ENCODE peak calls at places on chromosome 17, in ten cellular contexts. One of them, this sample, is unnamed.

GRCh38 chr17:45889579-45889978 is 4.8 kb upstream of the MAPT start:
- DNase-seq in stromal cell of bone marrow: no peak
- DNase-seq in heart right ventricle: no peak
- DNase-seq in NCI-H460: no peak
- DNase-seq in GM12892: no peak
- DNase-seq in psoas muscle: no peak
- DNase-seq in H9: peak; percentile 73
- DNase-seq in stimulated activated naive CD4-positive, alpha-beta T cell: no peak
- DNase-seq in HTR-8/SVneo: no peak
- DNase-seq in NCI-H774: no peak
- DNase-seq in this sample: no peak

GRCh38 chr17:31327534-31328526 is 6.4 kb upstream of the EVI2A start:
- DNase-seq in H9: no peak
- DNase-seq in NCI-H774: no peak
- DNase-seq in psoas muscle: no peak
- DNase-seq in HTR-8/SVneo: peak; percentile 72
- DNase-seq in NCI-H460: no peak
- DNase-seq in heart right ventricle: no peak
- DNase-seq in stromal cell of bone marrow: peak; percentile 75
- DNase-seq in GM12892: no peak
- DNase-seq in stimulated activated naive CD4-positive, alpha-beta T cell: no peak
- DNase-seq in this sample: no peak

GRCh38 chr17:6675426-6675825 is 23.9 kb downstream of the C17orf100 start:
- DNase-seq in HTR-8/SVneo: no peak
- DNase-seq in psoas muscle: no peak
- DNase-seq in NCI-H460: no peak
- DNase-seq in stimulated activated naive CD4-positive, alpha-beta T cell: no peak
- DNase-seq in heart right ventricle: no peak
- DNase-seq in GM12892: no peak
- DNase-seq in stromal cell of bone marrow: no peak
- DNase-seq in NCI-H774: no peak
- DNase-seq in H9: no peak
- DNase-seq in this sample: no peak

GRCh38 chr17:65208753-65209152 is 71.6 kb downstream of the RGS9 start:
- DNase-seq in NCI-H460: no peak
- DNase-seq in HTR-8/SVneo: no peak
- DNase-seq in NCI-H774: no peak
- DNase-seq in heart right ventricle: no peak
- DNase-seq in stromal cell of bone marrow: no peak
- DNase-seq in GM12892: no peak
- DNase-seq in H9: no peak
- DNase-seq in psoas muscle: no peak
- DNase-seq in stimulated activated naive CD4-positive, alpha-beta T cell: no peak
- DNase-seq in this sample: peak; percentile 45

GRCh38 chr17:60601443-60602384 is 1.7 kb downstream of the PPM1D start:
- DNase-seq in stimulated activated naive CD4-positive, alpha-beta T cell: peak; percentile 13
- DNase-seq in stromal cell of bone marrow: peak; percentile 70
- DNase-seq in GM12892: no peak
- DNase-seq in NCI-H460: peak; percentile 68
- DNase-seq in HTR-8/SVneo: peak; percentile 88
- DNase-seq in NCI-H774: peak; percentile 72
- DNase-seq in psoas muscle: no peak
- DNase-seq in H9: peak; percentile 62
- DNase-seq in heart right ventricle: no peak
- DNase-seq in this sample: peak; percentile 84

GRCh38 chr17:22669721-22670120 is 977.4 kb downstream of the KCNJ18 start:
- DNase-seq in stimulated activated naive CD4-positive, alpha-beta T cell: no peak
- DNase-seq in H9: no peak
- DNase-seq in GM12892: no peak
- DNase-seq in NCI-H460: no peak
- DNase-seq in NCI-H774: no peak
- DNase-seq in HTR-8/SVneo: no peak
- DNase-seq in stromal cell of bone marrow: no peak
- DNase-seq in psoas muscle: no peak
- DNase-seq in heart right ventricle: no peak
- DNase-seq in this sample: no peak

GRCh38 chr17:60325730-60326524 is 66.0 kb downstream of the USP32 start:
- DNase-seq in heart right ventricle: no peak
- DNase-seq in stromal cell of bone marrow: no peak
- DNase-seq in NCI-H774: no peak
- DNase-seq in psoas muscle: no peak
- DNase-seq in NCI-H460: no peak
- DNase-seq in H9: no peak
- DNase-seq in stimulated activated naive CD4-positive, alpha-beta T cell: no peak
- DNase-seq in GM12892: no peak
- DNase-seq in HTR-8/SVneo: no peak
- DNase-seq in this sample: no peak

GRCh38 chr17:60328679-60329078 is 63.3 kb downstream of the USP32 start:
- DNase-seq in stromal cell of bone marrow: no peak
- DNase-seq in psoas muscle: no peak
- DNase-seq in GM12892: no peak
- DNase-seq in stimulated activated naive CD4-positive, alpha-beta T cell: no peak
- DNase-seq in NCI-H774: no peak
- DNase-seq in H9: peak; percentile 62
- DNase-seq in NCI-H460: no peak
- DNase-seq in heart right ventricle: no peak
- DNase-seq in HTR-8/SVneo: no peak
- DNase-seq in this sample: no peak

GRCh38 chr17:56146005-56146404 is 7.3 kb upstream of the ANKFN1 start:
- DNase-seq in heart right ventricle: no peak
- DNase-seq in NCI-H774: no peak
- DNase-seq in stimulated activated naive CD4-positive, alpha-beta T cell: no peak
- DNase-seq in HTR-8/SVneo: no peak
- DNase-seq in NCI-H460: no peak
- DNase-seq in H9: no peak
- DNase-seq in stromal cell of bone marrow: no peak
- DNase-seq in psoas muscle: no peak
- DNase-seq in GM12892: no peak
- DNase-seq in this sample: no peak

GRCh38 chr17:60902399-60902798 is 224.7 kb downstream of the BCAS3 start:
- DNase-seq in GM12892: no peak
- DNase-seq in stromal cell of bone marrow: no peak
- DNase-seq in stimulated activated naive CD4-positive, alpha-beta T cell: no peak
- DNase-seq in NCI-H460: no peak
- DNase-seq in H9: no peak
- DNase-seq in NCI-H774: no peak
- DNase-seq in heart right ventricle: no peak
- DNase-seq in psoas muscle: no peak
- DNase-seq in HTR-8/SVneo: no peak
- DNase-seq in this sample: no peak

GRCh38 chr17:82913304-82914043 is 73.7 kb upstream of the ZNF750 start:
- DNase-seq in NCI-H774: no peak
- DNase-seq in H9: no peak
- DNase-seq in HTR-8/SVneo: no peak
- DNase-seq in GM12892: no peak
- DNase-seq in stromal cell of bone marrow: no peak
- DNase-seq in psoas muscle: peak; percentile 39
- DNase-seq in stimulated activated naive CD4-positive, alpha-beta T cell: no peak
- DNase-seq in heart right ventricle: no peak
- DNase-seq in NCI-H460: no peak
- DNase-seq in this sample: no peak

GRCh38 chr17:69417545-69418483 is 3.3 kb downstream of the MAP2K6 start:
- DNase-seq in stimulated activated naive CD4-positive, alpha-beta T cell: no peak
- DNase-seq in NCI-H774: no peak
- DNase-seq in stromal cell of bone marrow: no peak
- DNase-seq in heart right ventricle: no peak
- DNase-seq in HTR-8/SVneo: no peak
- DNase-seq in GM12892: no peak
- DNase-seq in psoas muscle: no peak
- DNase-seq in NCI-H460: no peak
- DNase-seq in H9: no peak
- DNase-seq in this sample: no peak

GRCh38 chr17:45646288-45646988 is 137.7 kb upstream of the CRHR1 start:
- DNase-seq in stromal cell of bone marrow: no peak
- DNase-seq in stimulated activated naive CD4-positive, alpha-beta T cell: no peak
- DNase-seq in HTR-8/SVneo: no peak
- DNase-seq in NCI-H774: no peak
- DNase-seq in heart right ventricle: no peak
- DNase-seq in H9: peak; percentile 30
- DNase-seq in psoas muscle: no peak
- DNase-seq in NCI-H460: no peak
- DNase-seq in GM12892: no peak
- DNase-seq in this sample: no peak

GRCh38 chr17:66652840-66653507 is 181.9 kb upstream of the CACNG5 start:
- DNase-seq in GM12892: no peak
- DNase-seq in NCI-H774: no peak
- DNase-seq in heart right ventricle: no peak
- DNase-seq in HTR-8/SVneo: no peak
- DNase-seq in stromal cell of bone marrow: no peak
- DNase-seq in psoas muscle: no peak
- DNase-seq in stimulated activated naive CD4-positive, alpha-beta T cell: no peak
- DNase-seq in NCI-H460: no peak
- DNase-seq in H9: no peak
- DNase-seq in this sample: no peak

GRCh38 chr17:79835470-79835899 is 3.8 kb downstream of the CBX4 start:
- DNase-seq in NCI-H460: no peak
- DNase-seq in NCI-H774: no peak
- DNase-seq in heart right ventricle: no peak
- DNase-seq in GM12892: no peak
- DNase-seq in stromal cell of bone marrow: no peak
- DNase-seq in HTR-8/SVneo: no peak
- DNase-seq in H9: peak; percentile 72
- DNase-seq in psoas muscle: no peak
- DNase-seq in stimulated activated naive CD4-positive, alpha-beta T cell: no peak
- DNase-seq in this sample: no peak

GRCh38 chr17:28151001-28151400 is 108.5 kb downstream of the NLK start:
- DNase-seq in GM12892: no peak
- DNase-seq in psoas muscle: no peak
- DNase-seq in stromal cell of bone marrow: no peak
- DNase-seq in HTR-8/SVneo: no peak
- DNase-seq in NCI-H460: no peak
- DNase-seq in NCI-H774: no peak
- DNase-seq in H9: no peak
- DNase-seq in stimulated activated naive CD4-positive, alpha-beta T cell: no peak
- DNase-seq in heart right ventricle: no peak
- DNase-seq in this sample: no peak

GRCh38 chr17:8110907-8111306 is 7.4 kb downstream of the ALOXE3 start:
- DNase-seq in NCI-H460: no peak
- DNase-seq in stromal cell of bone marrow: no peak
- DNase-seq in H9: no peak
- DNase-seq in stimulated activated naive CD4-positive, alpha-beta T cell: no peak
- DNase-seq in HTR-8/SVneo: no peak
- DNase-seq in heart right ventricle: no peak
- DNase-seq in NCI-H774: no peak
- DNase-seq in psoas muscle: no peak
- DNase-seq in GM12892: no peak
- DNase-seq in this sample: no peak

GRCh38 chr17:30520436-30520835 is 43.2 kb downstream of the GOSR1 start:
- DNase-seq in psoas muscle: no peak
- DNase-seq in H9: no peak
- DNase-seq in stromal cell of bone marrow: peak; percentile 95
- DNase-seq in NCI-H774: no peak
- DNase-seq in NCI-H460: no peak
- DNase-seq in heart right ventricle: no peak
- DNase-seq in GM12892: no peak
- DNase-seq in stimulated activated naive CD4-positive, alpha-beta T cell: no peak
- DNase-seq in HTR-8/SVneo: no peak
- DNase-seq in this sample: no peak

GRCh38 chr17:73984981-73985380 is 218.5 kb upstream of the RPL38 start:
- DNase-seq in H9: no peak
- DNase-seq in NCI-H460: no peak
- DNase-seq in GM12892: no peak
- DNase-seq in heart right ventricle: no peak
- DNase-seq in stimulated activated naive CD4-positive, alpha-beta T cell: no peak
- DNase-seq in HTR-8/SVneo: no peak
- DNase-seq in stromal cell of bone marrow: no peak
- DNase-seq in psoas muscle: no peak
- DNase-seq in NCI-H774: no peak
- DNase-seq in this sample: no peak

GRCh38 chr17:31394544-31394943 is 3.1 kb downstream of the RAB11FIP4 start:
- DNase-seq in stromal cell of bone marrow: peak; percentile 61
- DNase-seq in NCI-H774: no peak
- DNase-seq in psoas muscle: peak; percentile 45
- DNase-seq in heart right ventricle: peak; percentile 64
- DNase-seq in NCI-H460: peak; percentile 46
- DNase-seq in GM12892: no peak
- DNase-seq in stimulated activated naive CD4-positive, alpha-beta T cell: peak; percentile 6
- DNase-seq in HTR-8/SVneo: peak; percentile 52
- DNase-seq in H9: peak; percentile 85
- DNase-seq in this sample: no peak

GRCh38 chr17:80633994-80634566 is 89.4 kb downstream of the RPTOR start:
- DNase-seq in HTR-8/SVneo: no peak
- DNase-seq in stromal cell of bone marrow: no peak
- DNase-seq in psoas muscle: no peak
- DNase-seq in stimulated activated naive CD4-positive, alpha-beta T cell: no peak
- DNase-seq in GM12892: no peak
- DNase-seq in NCI-H460: no peak
- DNase-seq in H9: no peak
- DNase-seq in heart right ventricle: no peak
- DNase-seq in NCI-H774: no peak
- DNase-seq in this sample: no peak

GRCh38 chr17:49046912-49047311 is 49.7 kb downstream of the IGF2BP1 start:
- DNase-seq in NCI-H460: no peak
- DNase-seq in stimulated activated naive CD4-positive, alpha-beta T cell: no peak
- DNase-seq in stromal cell of bone marrow: no peak
- DNase-seq in H9: no peak
- DNase-seq in psoas muscle: no peak
- DNase-seq in NCI-H774: no peak
- DNase-seq in heart right ventricle: no peak
- DNase-seq in HTR-8/SVneo: no peak
- DNase-seq in GM12892: no peak
- DNase-seq in this sample: no peak

GRCh38 chr17:71633391-71633849 is 487.4 kb upstream of the SOX9 start:
- DNase-seq in H9: no peak
- DNase-seq in psoas muscle: no peak
- DNase-seq in stromal cell of bone marrow: peak; percentile 41
- DNase-seq in NCI-H774: no peak
- DNase-seq in HTR-8/SVneo: peak; percentile 19
- DNase-seq in NCI-H460: peak; percentile 24
- DNase-seq in GM12892: no peak
- DNase-seq in stimulated activated naive CD4-positive, alpha-beta T cell: no peak
- DNase-seq in heart right ventricle: no peak
- DNase-seq in this sample: no peak

GRCh38 chr17:27821318-27821717 is 21.0 kb upstream of the NOS2 start:
- DNase-seq in heart right ventricle: no peak
- DNase-seq in psoas muscle: no peak
- DNase-seq in stromal cell of bone marrow: no peak
- DNase-seq in stimulated activated naive CD4-positive, alpha-beta T cell: no peak
- DNase-seq in NCI-H774: no peak
- DNase-seq in GM12892: no peak
- DNase-seq in H9: no peak
- DNase-seq in NCI-H460: no peak
- DNase-seq in HTR-8/SVneo: no peak
- DNase-seq in this sample: no peak

GRCh38 chr17:2351269-2351668 is 14.0 kb downstream of the SGSM2 start:
- DNase-seq in heart right ventricle: no peak
- DNase-seq in H9: no peak
- DNase-seq in stimulated activated naive CD4-positive, alpha-beta T cell: no peak
- DNase-seq in HTR-8/SVneo: no peak
- DNase-seq in NCI-H774: no peak
- DNase-seq in GM12892: no peak
- DNase-seq in NCI-H460: no peak
- DNase-seq in stromal cell of bone marrow: no peak
- DNase-seq in psoas muscle: no peak
- DNase-seq in this sample: no peak